ENCODE peak calls at places on chromosomes 11 and 22, in seven cellular contexts. One of them, this sample, is unnamed.
A peak's percentile ranks its signal among the peaks of the same experiment; 100 is the strongest.

GRCh38 chr22:25882366-25882765 is 140.4 kb downstream of the MYO18B start:
- DNase-seq in vagina: no peak
- DNase-seq in endothelial cell of umbilical vein: no peak
- DNase-seq in transverse colon: no peak
- DNase-seq in prostate gland: no peak
- DNase-seq in sigmoid colon: no peak
- DNase-seq in Panc1: no peak
- DNase-seq in this sample: no peak

GRCh38 chr11:124670732-124671131 is 2.8 kb downstream of the SIAE start:
- DNase-seq in transverse colon: no peak
- DNase-seq in vagina: no peak
- DNase-seq in sigmoid colon: no peak
- DNase-seq in endothelial cell of umbilical vein: no peak
- DNase-seq in Panc1: no peak
- DNase-seq in prostate gland: no peak
- DNase-seq in this sample: no peak

GRCh38 chr11:10701982-10702381 is 8.4 kb upstream of the IRAG1 start:
- DNase-seq in vagina: no peak
- DNase-seq in transverse colon: no peak
- DNase-seq in prostate gland: no peak
- DNase-seq in sigmoid colon: no peak
- DNase-seq in endothelial cell of umbilical vein: no peak
- DNase-seq in Panc1: no peak
- DNase-seq in this sample: no peak

GRCh38 chr11:114307524-114308203 is 11.5 kb downstream of the NNMT start:
- DNase-seq in sigmoid colon: peak; percentile 80
- DNase-seq in endothelial cell of umbilical vein: peak; percentile 91
- DNase-seq in vagina: no peak
- DNase-seq in transverse colon: no peak
- DNase-seq in Panc1: no peak
- DNase-seq in prostate gland: no peak
- DNase-seq in this sample: peak; percentile 73

GRCh38 chr22:40463017-40463631 is 92.7 kb downstream of the SGSM3 start:
- DNase-seq in prostate gland: no peak
- DNase-seq in transverse colon: peak; percentile 27
- DNase-seq in Panc1: no peak
- DNase-seq in endothelial cell of umbilical vein: no peak
- DNase-seq in vagina: no peak
- DNase-seq in sigmoid colon: no peak
- DNase-seq in this sample: no peak

GRCh38 chr11:3161309-3161708 is 3.8 kb downstream of the OSBPL5 start:
- DNase-seq in vagina: no peak
- DNase-seq in transverse colon: peak; percentile 7
- DNase-seq in prostate gland: no peak
- DNase-seq in endothelial cell of umbilical vein: peak; percentile 16
- DNase-seq in sigmoid colon: peak; percentile 70
- DNase-seq in Panc1: no peak
- DNase-seq in this sample: no peak

GRCh38 chr11:2775083-2775625 is 75.4 kb upstream of the KCNQ1OT1 start:
- DNase-seq in transverse colon: no peak
- DNase-seq in Panc1: no peak
- DNase-seq in endothelial cell of umbilical vein: no peak
- DNase-seq in vagina: peak; percentile 83
- DNase-seq in sigmoid colon: peak; percentile 58
- DNase-seq in prostate gland: peak; percentile 3
- DNase-seq in this sample: peak; percentile 14

GRCh38 chr11:67252831-67253239 is 13.4 kb upstream of the GRK2 start:
- DNase-seq in vagina: no peak
- DNase-seq in Panc1: no peak
- DNase-seq in prostate gland: no peak
- DNase-seq in endothelial cell of umbilical vein: peak; percentile 44
- DNase-seq in transverse colon: no peak
- DNase-seq in sigmoid colon: peak; percentile 67
- DNase-seq in this sample: no peak

GRCh38 chr11:66857927-66858185 is 992 bp downstream of the LRFN4 start:
- DNase-seq in prostate gland: no peak
- DNase-seq in Panc1: no peak
- DNase-seq in transverse colon: no peak
- DNase-seq in sigmoid colon: no peak
- DNase-seq in endothelial cell of umbilical vein: no peak
- DNase-seq in vagina: no peak
- DNase-seq in this sample: no peak

GRCh38 chr11:66727883-66728759 is 895 bp downstream of the SPTBN2 start:
- DNase-seq in vagina: no peak
- DNase-seq in endothelial cell of umbilical vein: no peak
- DNase-seq in sigmoid colon: peak; percentile 52
- DNase-seq in Panc1: no peak
- DNase-seq in transverse colon: peak; percentile 16
- DNase-seq in prostate gland: no peak
- DNase-seq in this sample: no peak

GRCh38 chr11:68014157-68014965 is 4.2 kb downstream of the ALDH3B1 start:
- DNase-seq in Panc1: peak; percentile 69
- DNase-seq in transverse colon: peak; percentile 80
- DNase-seq in vagina: no peak
- DNase-seq in endothelial cell of umbilical vein: peak; percentile 86
- DNase-seq in prostate gland: no peak
- DNase-seq in sigmoid colon: peak; percentile 86
- DNase-seq in this sample: peak; percentile 71

GRCh38 chr11:118211006-118211405 is 13.8 kb downstream of the JAML start:
- DNase-seq in prostate gland: no peak
- DNase-seq in vagina: no peak
- DNase-seq in endothelial cell of umbilical vein: no peak
- DNase-seq in sigmoid colon: no peak
- DNase-seq in Panc1: no peak
- DNase-seq in transverse colon: no peak
- DNase-seq in this sample: no peak

GRCh38 chr22:38700271-38700788 is 413 bp downstream of the JOSD1 start:
- DNase-seq in Panc1: no peak
- DNase-seq in vagina: no peak
- DNase-seq in transverse colon: peak; percentile 80
- DNase-seq in sigmoid colon: peak; percentile 83
- DNase-seq in endothelial cell of umbilical vein: no peak
- DNase-seq in prostate gland: no peak
- DNase-seq in this sample: peak; percentile 66

GRCh38 chr11:69923196-69923595 is 104.0 kb upstream of the FGF3 start:
- DNase-seq in Panc1: no peak
- DNase-seq in prostate gland: no peak
- DNase-seq in sigmoid colon: peak; percentile 46
- DNase-seq in vagina: no peak
- DNase-seq in endothelial cell of umbilical vein: no peak
- DNase-seq in transverse colon: no peak
- DNase-seq in this sample: no peak

GRCh38 chr11:123481647-123482046 is 51.6 kb downstream of the GRAMD1B start:
- DNase-seq in sigmoid colon: no peak
- DNase-seq in Panc1: no peak
- DNase-seq in transverse colon: no peak
- DNase-seq in prostate gland: no peak
- DNase-seq in vagina: no peak
- DNase-seq in endothelial cell of umbilical vein: no peak
- DNase-seq in this sample: no peak

GRCh38 chr11:12285811-12286222 is 91.6 kb upstream of the PARVA start:
- DNase-seq in sigmoid colon: no peak
- DNase-seq in transverse colon: no peak
- DNase-seq in endothelial cell of umbilical vein: peak; percentile 50
- DNase-seq in prostate gland: peak; percentile 2
- DNase-seq in Panc1: no peak
- DNase-seq in vagina: peak; percentile 70
- DNase-seq in this sample: no peak

GRCh38 chr11:12282676-12283075 is 94.7 kb upstream of the PARVA start:
- DNase-seq in vagina: peak; percentile 56
- DNase-seq in transverse colon: no peak
- DNase-seq in prostate gland: no peak
- DNase-seq in Panc1: no peak
- DNase-seq in sigmoid colon: no peak
- DNase-seq in endothelial cell of umbilical vein: no peak
- DNase-seq in this sample: no peak

GRCh38 chr11:12285106-12285505 is 92.3 kb upstream of the PARVA start:
- DNase-seq in sigmoid colon: no peak
- DNase-seq in transverse colon: no peak
- DNase-seq in vagina: peak; percentile 78
- DNase-seq in endothelial cell of umbilical vein: peak; percentile 19
- DNase-seq in prostate gland: no peak
- DNase-seq in Panc1: no peak
- DNase-seq in this sample: no peak

GRCh38 chr11:12286606-12287005 is 90.8 kb upstream of the PARVA start:
- DNase-seq in Panc1: no peak
- DNase-seq in transverse colon: no peak
- DNase-seq in sigmoid colon: no peak
- DNase-seq in vagina: peak; percentile 52
- DNase-seq in prostate gland: peak; percentile 2
- DNase-seq in endothelial cell of umbilical vein: no peak
- DNase-seq in this sample: no peak

DNA sequence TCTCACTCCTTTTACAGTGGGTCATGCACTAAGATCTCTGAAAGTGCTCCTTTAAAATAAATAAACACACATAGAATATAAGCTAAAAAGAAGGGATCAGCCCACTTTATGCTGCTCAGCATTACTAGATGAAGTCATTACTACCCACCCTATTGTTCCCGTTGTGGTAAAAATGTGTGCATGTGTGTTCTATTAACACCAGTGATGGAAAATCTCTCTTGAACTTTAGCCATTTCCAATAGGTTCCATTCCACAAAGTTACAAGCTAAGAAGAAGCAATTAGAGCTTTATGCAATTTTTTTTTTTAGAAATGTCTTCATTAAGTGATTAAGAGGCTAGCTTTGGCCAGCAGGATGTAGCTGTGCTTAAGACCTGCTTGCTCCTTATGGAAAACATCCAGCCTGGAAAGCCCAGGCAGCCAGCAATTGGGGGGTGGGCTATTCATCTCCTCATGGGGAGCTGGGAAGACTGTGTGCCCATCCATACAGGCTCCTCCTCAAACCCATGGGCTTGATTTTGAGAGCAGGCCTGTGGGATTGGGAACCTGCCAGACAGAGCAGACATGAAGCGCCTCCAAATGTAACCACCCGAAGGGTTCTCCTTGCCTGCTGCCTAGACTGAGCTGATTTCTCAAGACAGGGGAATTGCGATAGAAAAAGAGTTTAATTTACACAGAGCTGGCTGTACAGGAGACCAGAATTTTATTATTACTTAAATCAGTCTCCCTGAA is 92.9 kb upstream of the PARVA start:
- DNase-seq in prostate gland: peak; percentile 2
- DNase-seq in vagina: peak; percentile 74
- DNase-seq in Panc1: no peak
- DNase-seq in endothelial cell of umbilical vein: peak; percentile 11
- DNase-seq in sigmoid colon: no peak
- DNase-seq in transverse colon: no peak
- DNase-seq in this sample: no peak
- H3K4me1 ChIP-seq in prostate gland: no peaks in the 10 kb centered on the region
- H3K4me1 ChIP-seq in vagina: peaks cover 33% of the 10 kb centered on the region
- H3K4me1 ChIP-seq in Panc1: peaks cover 45% of the 10 kb centered on the region
- H3K4me1 ChIP-seq in endothelial cell of umbilical vein: peaks cover 44% of the 10 kb centered on the region
- H3K4me1 ChIP-seq in sigmoid colon: no peaks in the 10 kb centered on the region
- H3K4me1 ChIP-seq in transverse colon: peaks cover 5% of the 10 kb centered on the region
- H3K4me1 ChIP-seq in this sample: no peaks in the 10 kb centered on the region

GRCh38 chr11:65711785-65712632 is at the start of gene KAT5:
- DNase-seq in sigmoid colon: peak; percentile 100
- DNase-seq in prostate gland: peak; percentile 98
- DNase-seq in Panc1: peak; percentile 97
- DNase-seq in endothelial cell of umbilical vein: peak; percentile 98
- DNase-seq in transverse colon: peak; percentile 100
- DNase-seq in vagina: peak; percentile 99
- DNase-seq in this sample: peak; percentile 99
- TF ChIP-seq POLR2AphosphoS5 in sigmoid colon: peak; percentile 85
- TF ChIP-seq POLR2AphosphoS5 in prostate gland: peak; percentile 97
- TF ChIP-seq POLR2AphosphoS5 in Panc1: peak; percentile 62
- TF ChIP-seq POLR2AphosphoS5 in endothelial cell of umbilical vein: peak; percentile 54
- TF ChIP-seq POLR2AphosphoS5 in transverse colon: peak; percentile 89
- TF ChIP-seq POLR2AphosphoS5 in vagina: peak; percentile 99
- TF ChIP-seq POLR2AphosphoS5 in this sample: peak; percentile 99

GRCh38 chr22:36339171-36340065 is 48.3 kb downstream of the MYH9 start:
- DNase-seq in sigmoid colon: no peak
- DNase-seq in prostate gland: no peak
- DNase-seq in vagina: no peak
- DNase-seq in transverse colon: no peak
- DNase-seq in Panc1: no peak
- DNase-seq in endothelial cell of umbilical vein: peak; percentile 52
- DNase-seq in this sample: no peak
- H3K4me1 ChIP-seq in sigmoid colon: no peaks in the 10 kb centered on the region
- H3K4me1 ChIP-seq in prostate gland: peaks cover 43% of the 10 kb centered on the region
- H3K4me1 ChIP-seq in vagina: peaks cover 84% of the 10 kb centered on the region
- H3K4me1 ChIP-seq in transverse colon: peaks cover 55% of the 10 kb centered on the region
- H3K4me1 ChIP-seq in Panc1: peaks cover 96% of the 10 kb centered on the region
- H3K4me1 ChIP-seq in endothelial cell of umbilical vein: peaks cover 95% of the 10 kb centered on the region
- H3K4me1 ChIP-seq in this sample: peaks cover 44% of the 10 kb centered on the region

GRCh38 chr11:47328449-47329390 is 23.8 kb downstream of the MYBPC3 start:
- DNase-seq in Panc1: no peak
- DNase-seq in endothelial cell of umbilical vein: no peak
- DNase-seq in prostate gland: no peak
- DNase-seq in transverse colon: no peak
- DNase-seq in vagina: no peak
- DNase-seq in sigmoid colon: no peak
- DNase-seq in this sample: no peak

GRCh38 chr11:47329431-47329993 is 23.0 kb downstream of the MYBPC3 start:
- DNase-seq in vagina: no peak
- DNase-seq in transverse colon: no peak
- DNase-seq in prostate gland: no peak
- DNase-seq in sigmoid colon: no peak
- DNase-seq in endothelial cell of umbilical vein: no peak
- DNase-seq in Panc1: no peak
- DNase-seq in this sample: no peak

GRCh38 chr11:47332303-47332711 is 20.2 kb downstream of the MYBPC3 start:
- DNase-seq in Panc1: no peak
- DNase-seq in transverse colon: no peak
- DNase-seq in prostate gland: no peak
- DNase-seq in vagina: no peak
- DNase-seq in sigmoid colon: no peak
- DNase-seq in endothelial cell of umbilical vein: no peak
- DNase-seq in this sample: no peak

GRCh38 chr11:47331454-47332302 is 20.8 kb downstream of the MYBPC3 start:
- DNase-seq in Panc1: no peak
- DNase-seq in transverse colon: peak; percentile 69
- DNase-seq in sigmoid colon: no peak
- DNase-seq in endothelial cell of umbilical vein: no peak
- DNase-seq in prostate gland: peak; percentile 56
- DNase-seq in vagina: no peak
- DNase-seq in this sample: no peak

DNA sequence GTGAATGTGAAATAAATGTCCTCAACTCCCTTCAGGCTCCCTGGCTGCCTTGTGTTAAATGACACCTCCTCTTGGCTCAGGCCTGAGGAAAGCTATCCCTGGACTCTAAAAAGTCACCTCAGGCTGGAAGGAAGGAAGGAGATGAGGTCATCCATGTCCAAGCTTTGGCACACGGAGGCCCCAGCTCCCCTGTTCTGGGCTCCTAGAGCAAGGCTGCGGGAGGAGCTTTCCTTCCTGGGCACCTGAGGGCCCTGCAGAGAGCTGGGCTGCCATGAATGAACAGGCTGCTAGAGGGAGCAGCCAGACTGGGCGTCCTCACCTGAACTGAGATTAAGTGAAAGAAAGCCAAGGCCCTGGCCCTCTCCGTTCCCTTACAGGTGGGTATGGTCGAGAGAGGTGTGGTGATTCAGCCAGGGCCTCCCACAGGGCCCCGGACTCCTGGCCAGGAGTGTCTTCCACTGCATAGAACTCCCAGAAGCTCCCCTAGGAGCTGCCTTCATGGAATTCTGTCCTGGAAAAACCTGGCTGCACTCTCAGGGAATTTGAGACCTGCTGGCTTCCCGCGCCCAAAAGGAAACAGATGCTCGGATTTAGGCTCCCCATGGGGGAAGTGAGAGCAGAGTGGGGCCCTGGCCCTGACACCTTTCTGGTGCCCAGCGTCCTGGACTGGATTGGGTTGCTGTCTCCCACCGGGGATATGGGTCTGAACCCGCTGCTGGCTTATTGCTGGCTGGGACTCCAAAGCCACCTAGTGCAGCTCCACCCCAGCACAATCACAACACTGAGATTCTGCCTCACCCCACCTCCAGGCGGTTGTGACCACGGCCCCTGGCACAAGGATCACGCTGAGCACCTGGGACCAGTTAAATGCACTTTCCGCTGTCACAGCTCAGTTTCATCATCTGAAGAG is 22.2 kb downstream of the MYBPC3 start:
- DNase-seq in prostate gland: no peak
- DNase-seq in endothelial cell of umbilical vein: peak; percentile 52
- DNase-seq in Panc1: no peak
- DNase-seq in transverse colon: no peak
- DNase-seq in vagina: no peak
- DNase-seq in sigmoid colon: no peak
- DNase-seq in this sample: no peak
- TF ChIP-seq POLR2AphosphoS5 in prostate gland: no peak
- TF ChIP-seq POLR2AphosphoS5 in endothelial cell of umbilical vein: no peak
- TF ChIP-seq POLR2AphosphoS5 in Panc1: no peak
- TF ChIP-seq POLR2AphosphoS5 in transverse colon: no peak
- TF ChIP-seq POLR2AphosphoS5 in vagina: no peak
- TF ChIP-seq POLR2AphosphoS5 in sigmoid colon: no peak
- TF ChIP-seq POLR2AphosphoS5 in this sample: no peak

This sample was measured in breast epithelium.